ENCODE peak calls at places on chromosomes 11 and 22, in four cellular contexts. One of them, this sample, is unnamed.

GRCh38 chr11:335779-336665 is 15.4 kb upstream of the IFITM3 start:
- DNase-seq in effector CD4-positive, alpha-beta T cell: no peak
- DNase-seq in activated CD4-positive, alpha-beta memory T cell treated with anti-CD3 and anti-CD28 coated beads, Interleukin-2, amount 10 ng/mL, durations not matched to agents 7 days and 5 days: no peak
- DNase-seq in omental fat pad: no peak
- DNase-seq in this sample: no peak

GRCh38 chr22:46129390-46130041 is 20.8 kb upstream of the PPARA start:
- DNase-seq in effector CD4-positive, alpha-beta T cell: no peak
- DNase-seq in activated CD4-positive, alpha-beta memory T cell treated with anti-CD3 and anti-CD28 coated beads, Interleukin-2, amount 10 ng/mL, durations not matched to agents 7 days and 5 days: no peak
- DNase-seq in omental fat pad: no peak
- DNase-seq in this sample: no peak

GRCh38 chr11:129077191-129077590 is 114.9 kb downstream of the ARHGAP32 start:
- DNase-seq in effector CD4-positive, alpha-beta T cell: no peak
- DNase-seq in activated CD4-positive, alpha-beta memory T cell treated with anti-CD3 and anti-CD28 coated beads, Interleukin-2, amount 10 ng/mL, durations not matched to agents 7 days and 5 days: no peak
- DNase-seq in omental fat pad: no peak
- DNase-seq in this sample: no peak

GRCh38 chr11:73323464-73323863 is 15.4 kb downstream of the ARHGEF17 start:
- DNase-seq in effector CD4-positive, alpha-beta T cell: no peak
- DNase-seq in activated CD4-positive, alpha-beta memory T cell treated with anti-CD3 and anti-CD28 coated beads, Interleukin-2, amount 10 ng/mL, durations not matched to agents 7 days and 5 days: no peak
- DNase-seq in omental fat pad: no peak
- DNase-seq in this sample: no peak

GRCh38 chr22:26323013-26323412 is 106.0 kb upstream of the ASPHD2 start:
- DNase-seq in effector CD4-positive, alpha-beta T cell: no peak
- DNase-seq in activated CD4-positive, alpha-beta memory T cell treated with anti-CD3 and anti-CD28 coated beads, Interleukin-2, amount 10 ng/mL, durations not matched to agents 7 days and 5 days: no peak
- DNase-seq in omental fat pad: no peak
- DNase-seq in this sample: no peak

GRCh38 chr11:104668797-104669463 is 229.3 kb downstream of the CASP12 start:
- DNase-seq in effector CD4-positive, alpha-beta T cell: no peak
- DNase-seq in activated CD4-positive, alpha-beta memory T cell treated with anti-CD3 and anti-CD28 coated beads, Interleukin-2, amount 10 ng/mL, durations not matched to agents 7 days and 5 days: no peak
- DNase-seq in omental fat pad: no peak
- DNase-seq in this sample: no peak

GRCh38 chr11:64566042-64566914 is 24.7 kb upstream of the SLC22A12 start:
- DNase-seq in effector CD4-positive, alpha-beta T cell: no peak
- DNase-seq in activated CD4-positive, alpha-beta memory T cell treated with anti-CD3 and anti-CD28 coated beads, Interleukin-2, amount 10 ng/mL, durations not matched to agents 7 days and 5 days: peak; percentile 66
- DNase-seq in omental fat pad: peak; percentile 58
- DNase-seq in this sample: peak; percentile 7

GRCh38 chr11:10072841-10073240 is 221.2 kb downstream of the SBF2 start:
- DNase-seq in effector CD4-positive, alpha-beta T cell: no peak
- DNase-seq in activated CD4-positive, alpha-beta memory T cell treated with anti-CD3 and anti-CD28 coated beads, Interleukin-2, amount 10 ng/mL, durations not matched to agents 7 days and 5 days: no peak
- DNase-seq in omental fat pad: no peak
- DNase-seq in this sample: no peak

GRCh38 chr22:30078320-30079311 is 1.6 kb upstream of the HORMAD2 start:
- DNase-seq in effector CD4-positive, alpha-beta T cell: no peak
- DNase-seq in activated CD4-positive, alpha-beta memory T cell treated with anti-CD3 and anti-CD28 coated beads, Interleukin-2, amount 10 ng/mL, durations not matched to agents 7 days and 5 days: peak; percentile 55
- DNase-seq in omental fat pad: no peak
- DNase-seq in this sample: peak; percentile 26

GRCh38 chr22:46180370-46181137 is 30.2 kb downstream of the PPARA start:
- DNase-seq in effector CD4-positive, alpha-beta T cell: no peak
- DNase-seq in activated CD4-positive, alpha-beta memory T cell treated with anti-CD3 and anti-CD28 coated beads, Interleukin-2, amount 10 ng/mL, durations not matched to agents 7 days and 5 days: no peak
- DNase-seq in omental fat pad: no peak
- DNase-seq in this sample: no peak

GRCh38 chr11:123570939-123571590 is 83.4 kb downstream of the SCN3B start:
- DNase-seq in effector CD4-positive, alpha-beta T cell: no peak
- DNase-seq in activated CD4-positive, alpha-beta memory T cell treated with anti-CD3 and anti-CD28 coated beads, Interleukin-2, amount 10 ng/mL, durations not matched to agents 7 days and 5 days: no peak
- DNase-seq in omental fat pad: no peak
- DNase-seq in this sample: no peak

GRCh38 chr11:117438371-117439000 is 110.8 kb downstream of the CEP164 start:
- DNase-seq in effector CD4-positive, alpha-beta T cell: no peak
- DNase-seq in activated CD4-positive, alpha-beta memory T cell treated with anti-CD3 and anti-CD28 coated beads, Interleukin-2, amount 10 ng/mL, durations not matched to agents 7 days and 5 days: no peak
- DNase-seq in omental fat pad: no peak
- DNase-seq in this sample: no peak

GRCh38 chr11:122703541-122704272 is 48.2 kb downstream of the UBASH3B start:
- DNase-seq in effector CD4-positive, alpha-beta T cell: no peak
- DNase-seq in activated CD4-positive, alpha-beta memory T cell treated with anti-CD3 and anti-CD28 coated beads, Interleukin-2, amount 10 ng/mL, durations not matched to agents 7 days and 5 days: no peak
- DNase-seq in omental fat pad: no peak
- DNase-seq in this sample: no peak

GRCh38 chr22:46241397-46242007 is 8.6 kb downstream of the CDPF1 start:
- DNase-seq in effector CD4-positive, alpha-beta T cell: no peak
- DNase-seq in activated CD4-positive, alpha-beta memory T cell treated with anti-CD3 and anti-CD28 coated beads, Interleukin-2, amount 10 ng/mL, durations not matched to agents 7 days and 5 days: no peak
- DNase-seq in omental fat pad: no peak
- DNase-seq in this sample: no peak

GRCh38 chr11:8720868-8721739 is 38.5 kb downstream of the RPL27A start:
- DNase-seq in effector CD4-positive, alpha-beta T cell: no peak
- DNase-seq in activated CD4-positive, alpha-beta memory T cell treated with anti-CD3 and anti-CD28 coated beads, Interleukin-2, amount 10 ng/mL, durations not matched to agents 7 days and 5 days: no peak
- DNase-seq in omental fat pad: no peak
- DNase-seq in this sample: no peak

GRCh38 chr22:19438286-19438685 is 5.9 kb downstream of the MRPL40 start:
- DNase-seq in effector CD4-positive, alpha-beta T cell: no peak
- DNase-seq in activated CD4-positive, alpha-beta memory T cell treated with anti-CD3 and anti-CD28 coated beads, Interleukin-2, amount 10 ng/mL, durations not matched to agents 7 days and 5 days: no peak
- DNase-seq in omental fat pad: no peak
- DNase-seq in this sample: no peak

GRCh38 chr11:45021692-45022130 is 71.0 kb upstream of the TP53I11 start:
- DNase-seq in effector CD4-positive, alpha-beta T cell: no peak
- DNase-seq in activated CD4-positive, alpha-beta memory T cell treated with anti-CD3 and anti-CD28 coated beads, Interleukin-2, amount 10 ng/mL, durations not matched to agents 7 days and 5 days: no peak
- DNase-seq in omental fat pad: no peak
- DNase-seq in this sample: no peak

GRCh38 chr11:33324211-33324985 is 67.2 kb downstream of the HIPK3 start:
- DNase-seq in effector CD4-positive, alpha-beta T cell: no peak
- DNase-seq in activated CD4-positive, alpha-beta memory T cell treated with anti-CD3 and anti-CD28 coated beads, Interleukin-2, amount 10 ng/mL, durations not matched to agents 7 days and 5 days: no peak
- DNase-seq in omental fat pad: no peak
- DNase-seq in this sample: no peak

GRCh38 chr11:3942160-3942955 is 86.9 kb downstream of the STIM1 start:
- DNase-seq in effector CD4-positive, alpha-beta T cell: no peak
- DNase-seq in activated CD4-positive, alpha-beta memory T cell treated with anti-CD3 and anti-CD28 coated beads, Interleukin-2, amount 10 ng/mL, durations not matched to agents 7 days and 5 days: peak; percentile 29
- DNase-seq in omental fat pad: no peak
- DNase-seq in this sample: no peak

GRCh38 chr11:13984616-13985474 is 22.3 kb downstream of the SPON1 start:
- DNase-seq in effector CD4-positive, alpha-beta T cell: no peak
- DNase-seq in activated CD4-positive, alpha-beta memory T cell treated with anti-CD3 and anti-CD28 coated beads, Interleukin-2, amount 10 ng/mL, durations not matched to agents 7 days and 5 days: no peak
- DNase-seq in omental fat pad: no peak
- DNase-seq in this sample: no peak

GRCh38 chr22:38193580-38193979 is 8.2 kb upstream of the MAFF start:
- DNase-seq in effector CD4-positive, alpha-beta T cell: no peak
- DNase-seq in activated CD4-positive, alpha-beta memory T cell treated with anti-CD3 and anti-CD28 coated beads, Interleukin-2, amount 10 ng/mL, durations not matched to agents 7 days and 5 days: no peak
- DNase-seq in omental fat pad: no peak
- DNase-seq in this sample: no peak

GRCh38 chr11:1395773-1396374 is 6.1 kb downstream of the BRSK2 start:
- DNase-seq in effector CD4-positive, alpha-beta T cell: no peak
- DNase-seq in activated CD4-positive, alpha-beta memory T cell treated with anti-CD3 and anti-CD28 coated beads, Interleukin-2, amount 10 ng/mL, durations not matched to agents 7 days and 5 days: no peak
- DNase-seq in omental fat pad: no peak
- DNase-seq in this sample: no peak

GRCh38 chr11:61021661-61022212 is 50.3 kb downstream of the CD6 start:
- DNase-seq in effector CD4-positive, alpha-beta T cell: peak; percentile 91
- DNase-seq in activated CD4-positive, alpha-beta memory T cell treated with anti-CD3 and anti-CD28 coated beads, Interleukin-2, amount 10 ng/mL, durations not matched to agents 7 days and 5 days: peak; percentile 83
- DNase-seq in omental fat pad: no peak
- DNase-seq in this sample: peak; percentile 81

GRCh38 chr22:37218399-37218770 is 6.1 kb upstream of the SSTR3 start:
- DNase-seq in effector CD4-positive, alpha-beta T cell: no peak
- DNase-seq in activated CD4-positive, alpha-beta memory T cell treated with anti-CD3 and anti-CD28 coated beads, Interleukin-2, amount 10 ng/mL, durations not matched to agents 7 days and 5 days: no peak
- DNase-seq in omental fat pad: no peak
- DNase-seq in this sample: no peak

GRCh38 chr11:122317337-122317736 is 201.3 kb upstream of the BLID start:
- DNase-seq in effector CD4-positive, alpha-beta T cell: no peak
- DNase-seq in activated CD4-positive, alpha-beta memory T cell treated with anti-CD3 and anti-CD28 coated beads, Interleukin-2, amount 10 ng/mL, durations not matched to agents 7 days and 5 days: no peak
- DNase-seq in omental fat pad: no peak
- DNase-seq in this sample: no peak

GRCh38 chr11:2289350-2289749 is 12.4 kb downstream of the C11orf21 start:
- DNase-seq in effector CD4-positive, alpha-beta T cell: no peak
- DNase-seq in activated CD4-positive, alpha-beta memory T cell treated with anti-CD3 and anti-CD28 coated beads, Interleukin-2, amount 10 ng/mL, durations not matched to agents 7 days and 5 days: no peak
- DNase-seq in omental fat pad: peak; percentile 16
- DNase-seq in this sample: no peak

GRCh38 chr11:526192-526591 is 9.2 kb downstream of the HRAS start:
- DNase-seq in effector CD4-positive, alpha-beta T cell: no peak
- DNase-seq in activated CD4-positive, alpha-beta memory T cell treated with anti-CD3 and anti-CD28 coated beads, Interleukin-2, amount 10 ng/mL, durations not matched to agents 7 days and 5 days: no peak
- DNase-seq in omental fat pad: no peak
- DNase-seq in this sample: no peak

GRCh38 chr22:24592144-24592845 is 578 bp downstream of the LRRC75B start:
- DNase-seq in effector CD4-positive, alpha-beta T cell: no peak
- DNase-seq in activated CD4-positive, alpha-beta memory T cell treated with anti-CD3 and anti-CD28 coated beads, Interleukin-2, amount 10 ng/mL, durations not matched to agents 7 days and 5 days: no peak
- DNase-seq in omental fat pad: no peak
- DNase-seq in this sample: no peak

GRCh38 chr22:38271927-38272372 is 860 bp downstream of the TMEM184B start:
- DNase-seq in effector CD4-positive, alpha-beta T cell: no peak
- DNase-seq in activated CD4-positive, alpha-beta memory T cell treated with anti-CD3 and anti-CD28 coated beads, Interleukin-2, amount 10 ng/mL, durations not matched to agents 7 days and 5 days: no peak
- DNase-seq in omental fat pad: no peak
- DNase-seq in this sample: no peak

GRCh38 chr11:109247071-109247470 is 174.9 kb upstream of the C11orf87 start:
- DNase-seq in effector CD4-positive, alpha-beta T cell: no peak
- DNase-seq in activated CD4-positive, alpha-beta memory T cell treated with anti-CD3 and anti-CD28 coated beads, Interleukin-2, amount 10 ng/mL, durations not matched to agents 7 days and 5 days: no peak
- DNase-seq in omental fat pad: no peak
- DNase-seq in this sample: no peak

GRCh38 chr11:44760917-44761545 is 34.3 kb downstream of the TSPAN18 start:
- DNase-seq in effector CD4-positive, alpha-beta T cell: no peak
- DNase-seq in activated CD4-positive, alpha-beta memory T cell treated with anti-CD3 and anti-CD28 coated beads, Interleukin-2, amount 10 ng/mL, durations not matched to agents 7 days and 5 days: no peak
- DNase-seq in omental fat pad: no peak
- DNase-seq in this sample: no peak

GRCh38 chr11:109075976-109076375 is 346.0 kb upstream of the C11orf87 start:
- DNase-seq in effector CD4-positive, alpha-beta T cell: no peak
- DNase-seq in activated CD4-positive, alpha-beta memory T cell treated with anti-CD3 and anti-CD28 coated beads, Interleukin-2, amount 10 ng/mL, durations not matched to agents 7 days and 5 days: no peak
- DNase-seq in omental fat pad: no peak
- DNase-seq in this sample: no peak

GRCh38 chr11:10450451-10451398 is 4.3 kb upstream of the AMPD3 start:
- DNase-seq in effector CD4-positive, alpha-beta T cell: peak; percentile 43
- DNase-seq in activated CD4-positive, alpha-beta memory T cell treated with anti-CD3 and anti-CD28 coated beads, Interleukin-2, amount 10 ng/mL, durations not matched to agents 7 days and 5 days: peak; percentile 57
- DNase-seq in omental fat pad: no peak
- DNase-seq in this sample: peak; percentile 49

GRCh38 chr11:15565846-15566245 is 451.1 kb downstream of the INSC start:
- DNase-seq in effector CD4-positive, alpha-beta T cell: no peak
- DNase-seq in activated CD4-positive, alpha-beta memory T cell treated with anti-CD3 and anti-CD28 coated beads, Interleukin-2, amount 10 ng/mL, durations not matched to agents 7 days and 5 days: no peak
- DNase-seq in omental fat pad: no peak
- DNase-seq in this sample: no peak

GRCh38 chr11:2434008-2434407 is 10.3 kb downstream of the TRPM5 start:
- DNase-seq in effector CD4-positive, alpha-beta T cell: no peak
- DNase-seq in activated CD4-positive, alpha-beta memory T cell treated with anti-CD3 and anti-CD28 coated beads, Interleukin-2, amount 10 ng/mL, durations not matched to agents 7 days and 5 days: no peak
- DNase-seq in omental fat pad: no peak
- DNase-seq in this sample: no peak

GRCh38 chr11:16770016-16770415 is 31.6 kb downstream of the C11orf58 start:
- DNase-seq in effector CD4-positive, alpha-beta T cell: no peak
- DNase-seq in activated CD4-positive, alpha-beta memory T cell treated with anti-CD3 and anti-CD28 coated beads, Interleukin-2, amount 10 ng/mL, durations not matched to agents 7 days and 5 days: no peak
- DNase-seq in omental fat pad: no peak
- DNase-seq in this sample: no peak

GRCh38 chr11:75147191-75147874 is 3.6 kb upstream of the SLCO2B1 start:
- DNase-seq in effector CD4-positive, alpha-beta T cell: no peak
- DNase-seq in activated CD4-positive, alpha-beta memory T cell treated with anti-CD3 and anti-CD28 coated beads, Interleukin-2, amount 10 ng/mL, durations not matched to agents 7 days and 5 days: no peak
- DNase-seq in omental fat pad: no peak
- DNase-seq in this sample: no peak

GRCh38 chr11:62922653-62923371 is 1.6 kb upstream of the CHRM1 start:
- DNase-seq in effector CD4-positive, alpha-beta T cell: no peak
- DNase-seq in activated CD4-positive, alpha-beta memory T cell treated with anti-CD3 and anti-CD28 coated beads, Interleukin-2, amount 10 ng/mL, durations not matched to agents 7 days and 5 days: no peak
- DNase-seq in omental fat pad: no peak
- DNase-seq in this sample: no peak

GRCh38 chr11:12516387-12517110 is 139.2 kb downstream of the PARVA start:
- DNase-seq in effector CD4-positive, alpha-beta T cell: no peak
- DNase-seq in activated CD4-positive, alpha-beta memory T cell treated with anti-CD3 and anti-CD28 coated beads, Interleukin-2, amount 10 ng/mL, durations not matched to agents 7 days and 5 days: no peak
- DNase-seq in omental fat pad: no peak
- DNase-seq in this sample: no peak

GRCh38 chr11:64107300-64107699 is 58.6 kb downstream of the MACROD1 start:
- DNase-seq in effector CD4-positive, alpha-beta T cell: no peak
- DNase-seq in activated CD4-positive, alpha-beta memory T cell treated with anti-CD3 and anti-CD28 coated beads, Interleukin-2, amount 10 ng/mL, durations not matched to agents 7 days and 5 days: no peak
- DNase-seq in omental fat pad: no peak
- DNase-seq in this sample: no peak